ENCODE peak calls at places on chromosomes 4 and X, in four cellular contexts. L, U, S and K are unnamed samples.

GRCh38 chr4:151854731-151855130 is 93.9 kb upstream of the GATB start:
- DNase-seq in L (no peak), U (peak), S (peak), K (no peak)

GRCh38 chr4:139489638-139490037 is 35.7 kb downstream of the RAB33B start:
- DNase-seq in L (no peak), U (no peak), S (no peak), K (no peak)

GRCh38 chrX:38166478-38167083 is 54.1 kb downstream of the SRPX start:
- DNase-seq in L (peak), U (peak), S (peak), K (no peak)

GRCh38 chr4:118811008-118811764 is 24.7 kb downstream of the SEC24D start:
- DNase-seq in L (no peak), U (peak), S (peak), K (peak)

GRCh38 chr4:93144644-93145043 is 683.9 kb upstream of the ATOH1 start:
- DNase-seq in L (no peak), U (no peak), S (no peak), K (no peak)

GRCh38 chr4:165079476-165079875 is 25.8 kb downstream of the TRIM75 start:
- DNase-seq in L (no peak), U (peak), S (no peak), K (peak)

GRCh38 chr4:73603307-73603710 is 16.9 kb downstream of the RASSF6 start:
- DNase-seq in L (no peak), U (peak), S (peak), K (peak)

GRCh38 chr4:55959655-55960054 is 10.9 kb downstream of the CEP135 start:
- DNase-seq in L (no peak), U (no peak), S (no peak), K (no peak)

GRCh38 chr4:6887591-6888371 is 21.8 kb upstream of the TBC1D14 start:
- DNase-seq in L (no peak), U (peak), S (peak), K (no peak)

GRCh38 chr4:17811078-17811603 is 362 bp downstream of the NCAPG start:
- DNase-seq in L (no peak), U (peak), S (peak), K (no peak)

GRCh38 chrX:26286836-26287235 is 70.9 kb downstream of the MAGEB5 start:
- DNase-seq in L (no peak), U (no peak), S (no peak), K (no peak)

GRCh38 chrX:108312011-108312410 is 126.2 kb downstream of the COL4A6 start:
- DNase-seq in L (no peak), U (peak), S (peak), K (no peak)

GRCh38 chrX:71996826-71997225 is 86.2 kb downstream of the NHSL2 start:
- DNase-seq in L (peak), U (peak), S (peak), K (no peak)

GRCh38 chr4:125070869-125071268 is 243.9 kb upstream of the FAT4 start:
- DNase-seq in L (peak), U (peak), S (no peak), K (no peak)

GRCh38 chrX:140439455-140439854 is 65.4 kb downstream of the SOX3 start:
- DNase-seq in L (peak), U (no peak), S (no peak), K (no peak)

GRCh38 chr4:142124874-142125273 is 488.5 kb downstream of the IL15 start:
- DNase-seq in L (no peak), U (no peak), S (no peak), K (no peak)

GRCh38 chr4:86841309-86841708 is 7.9 kb downstream of the SLC10A6 start:
- DNase-seq in L (no peak), U (no peak), S (no peak), K (no peak)

GRCh38 chr4:133186210-133186609 is 37.1 kb downstream of the PCDH10 start:
- DNase-seq in L (no peak), U (no peak), S (no peak), K (no peak)

GRCh38 chr4:142567199-142567598 is 278.9 kb downstream of the INPP4B start:
- DNase-seq in L (peak), U (no peak), S (no peak), K (no peak)

GRCh38 chrX:12614266-12614665 is 176.9 kb upstream of the PRPS2 start:
- DNase-seq in L (no peak), U (no peak), S (no peak), K (no peak)

GRCh38 chrX:101657495-101657894 is 2.2 kb downstream of the ARMCX2 start:
- DNase-seq in L (no peak), U (no peak), S (no peak), K (no peak)

GRCh38 chr4:123587983-123588494 is 191.4 kb downstream of the SPRY1 start:
- DNase-seq in L (no peak), U (no peak), S (peak), K (peak)

GRCh38 chr4:145843651-145844050 is 95.0 kb downstream of the ZNF827 start:
- DNase-seq in L (no peak), U (no peak), S (no peak), K (no peak)
- H3K4me3 ChIP-seq in L (no peak), U (no peak), S (no peak), K (no peak)

GRCh38 chr4:681736-682451 is 7.1 kb downstream of the SLC49A3 start:
- DNase-seq in L (no peak), U (no peak), S (no peak), K (no peak)
- H3K4me3 ChIP-seq in L (no peak), U (no peak), S (no peak), K (no peak)

GRCh38 chr4:88247148-88247547 is 37.2 kb downstream of the PPM1K start:
- DNase-seq in L (no peak), U (no peak), S (no peak), K (no peak)

GRCh38 chr4:88244056-88244455 is 40.3 kb downstream of the PPM1K start:
- DNase-seq in L (no peak), U (no peak), S (no peak), K (no peak)

GRCh38 chr4:88246600-88246999 is 37.8 kb downstream of the PPM1K start:
- DNase-seq in L (no peak), U (no peak), S (no peak), K (no peak)

GRCh38 chr4:88242144-88242543 is 42.2 kb downstream of the PPM1K start:
- DNase-seq in L (no peak), U (peak), S (no peak), K (no peak)

GRCh38 chr4:88244821-88245579 is 39.4 kb downstream of the PPM1K start:
- DNase-seq in L (no peak), U (no peak), S (no peak), K (no peak)
- H3K4me3 ChIP-seq in L (no peak), U (no peak), S (no peak), K (no peak)

GRCh38 chrX:47514553-47515235 is 31.7 kb upstream of the ZNF41 start:
- DNase-seq in L (no peak), U (peak), S (peak), K (peak)

GRCh38 chrX:47518105-47518504 is 35.1 kb upstream of the ZNF41 start:
- DNase-seq in L (peak), U (peak), S (no peak), K (no peak)

GRCh38 chrX:47515941-47516649 is 33.1 kb upstream of the ZNF41 start:
- DNase-seq in L (peak), U (peak), S (peak), K (no peak)

GRCh38 chrX:47513697-47514085 is 30.7 kb upstream of the ZNF41 start:
- DNase-seq in L (peak), U (peak), S (peak), K (no peak)
- H3K4me3 ChIP-seq in L (no peak), U (peak), S (peak), K (peak)

GRCh38 chrX:40090050-40090804 is 7.5 kb downstream of the BCOR start:
- DNase-seq in L (peak), U (no peak), S (peak), K (no peak)

GRCh38 chrX:40088803-40089540 is 8.8 kb downstream of the BCOR start:
- DNase-seq in L (no peak), U (no peak), S (no peak), K (no peak)

GRCh38 chrX:40087574-40088298 is 10.0 kb downstream of the BCOR start:
- DNase-seq in L (no peak), U (no peak), S (peak), K (no peak)

GRCh38 chrX:40086569-40087335 is 11.0 kb downstream of the BCOR start:
- DNase-seq in L (no peak), U (no peak), S (peak), K (no peak)

DNA sequence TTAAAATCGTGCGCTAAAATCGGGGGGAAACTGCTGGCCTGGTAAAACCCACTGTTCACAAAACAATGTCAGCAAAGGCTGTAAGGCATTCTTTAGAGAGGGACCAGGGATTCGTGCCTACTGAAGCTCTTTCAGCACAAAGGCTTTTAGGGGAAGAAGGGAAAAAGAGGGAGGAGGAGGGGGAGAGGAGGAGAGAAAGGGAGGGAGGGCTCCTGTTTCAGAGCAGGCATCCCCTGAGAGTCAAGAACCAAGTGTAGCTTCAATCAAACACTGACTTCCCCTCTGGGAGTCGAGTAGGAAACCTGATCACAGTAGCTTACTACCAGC is 9.5 kb downstream of the BCOR start:
- DNase-seq in L (no peak), U (no peak), S (no peak), K (no peak)
- H3K4me3 ChIP-seq in L (no peak), U (no peak), S (no peak), K (no peak)

GRCh38 chr4:108078024-108078733 is 88.5 kb downstream of the HADH start:
- DNase-seq in L (no peak), U (peak), S (no peak), K (no peak)

GRCh38 chr4:108068422-108068821 is 78.7 kb downstream of the HADH start:
- DNase-seq in L (no peak), U (peak), S (peak), K (peak)

GRCh38 chr4:108070775-108071174 is 81.1 kb downstream of the HADH start:
- DNase-seq in L (no peak), U (no peak), S (no peak), K (no peak)

DNA sequence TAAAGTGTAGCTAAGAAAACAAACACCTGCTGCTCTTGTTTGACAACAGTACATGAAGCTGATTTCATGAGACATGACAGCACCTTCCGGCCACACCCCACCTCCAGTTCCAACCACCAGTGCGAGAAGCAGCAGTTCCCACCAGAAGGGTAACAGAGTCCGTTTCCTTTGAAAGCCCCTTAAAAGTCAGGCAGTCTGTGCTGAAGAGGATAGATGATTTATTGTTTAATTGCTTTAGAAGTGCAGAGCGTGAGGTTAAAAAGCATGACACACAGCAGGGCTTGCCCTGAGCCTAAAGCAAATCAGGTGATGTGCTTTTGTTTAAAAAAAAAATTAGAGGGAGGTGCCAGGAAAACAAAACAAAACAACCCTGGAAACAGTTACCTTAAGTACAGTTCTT is 82.6 kb downstream of the HADH start:
- DNase-seq in L (no peak), U (no peak), S (no peak), K (no peak)
- H3K4me3 ChIP-seq in L (no peak), U (no peak), S (no peak), K (no peak)

GRCh38 chr4:1969928-1970723 is 38.6 kb downstream of the NELFA start:
- DNase-seq in L (no peak), U (no peak), S (no peak), K (no peak)
- H3K4me3 ChIP-seq in L (no peak), U (no peak), S (no peak), K (no peak)